ENCODE peak calls at places on chromosome 19, in ten cellular contexts. I is HT1080; T is DMS 273 treated with DMSO at 0.1 percent for 48 hours; G is thoracic aorta; F is HCT116; C is nucleus accumbens; A is stimulated activated CD4-positive, alpha-beta T cell treated with anti-CD3 and anti-CD28 coated beads, Interleukin-4, amount 100 ng/mL, for 24 hours; K is AG09319; Y is AG08396; R is WTC11. Q is an unnamed sample.

GRCh38 chr19:41696402-41697197 is 8.5 kb upstream of the CEACAM7 start:
- DNase-seq in R (peak), C (no peak), F (no peak), G (no peak), A (no peak), T (no peak), Y (no peak), I (no peak), K (no peak), Q (peak)

GRCh38 chr19:10662384-10663251 is 8.5 kb downstream of the ILF3 start:
- DNase-seq in K (no peak), A (peak), G (no peak), C (no peak), T (no peak), Y (no peak), F (no peak), R (no peak), I (no peak), Q (peak)

GRCh38 chr19:6970478-6970877 is 50.8 kb downstream of the MBD3L2B start:
- DNase-seq in G (no peak), T (no peak), F (peak), R (no peak), A (peak), I (peak), Y (no peak), C (no peak), K (no peak), Q (no peak)

GRCh38 chr19:31883299-31883990 is 462.0 kb upstream of the ZNF507 start:
- DNase-seq in C (no peak), I (no peak), Y (no peak), F (no peak), A (no peak), G (no peak), K (no peak), T (no peak), R (no peak), Q (no peak)

GRCh38 chr19:5907216-5907615 is 2.5 kb downstream of the VMAC start:
- DNase-seq in I (no peak), A (peak), Y (no peak), T (no peak), K (no peak), R (no peak), G (no peak), C (no peak), F (no peak), Q (peak)

GRCh38 chr19:39411832-39412099 is 703 bp upstream of the PLEKHG2 start:
- DNase-seq in C (peak), K (peak), I (no peak), T (peak), A (peak), G (peak), F (peak), R (peak), Y (peak), Q (peak)

GRCh38 chr19:31338069-31338767 is 11.0 kb downstream of the TSHZ3 start:
- DNase-seq in G (no peak), F (no peak), R (peak), I (no peak), T (peak), Y (peak), A (no peak), K (no peak), C (no peak), Q (no peak)

GRCh38 chr19:2791876-2792275 is 6.6 kb downstream of the THOP1 start:
- DNase-seq in A (no peak), G (no peak), C (no peak), F (no peak), Y (no peak), R (no peak), I (no peak), K (no peak), T (no peak), Q (no peak)

GRCh38 chr19:29583196-29584006 is 22.7 kb upstream of the POP4 start:
- DNase-seq in K (no peak), Y (peak), I (peak), T (no peak), C (no peak), A (no peak), F (no peak), R (no peak), G (no peak), Q (peak)

GRCh38 chr19:13883665-13884064 is 6.7 kb downstream of the NANOS3 start:
- DNase-seq in Y (no peak), T (no peak), C (no peak), G (no peak), A (no peak), I (no peak), F (no peak), K (no peak), R (peak), Q (no peak)

GRCh38 chr19:23095406-23095805 is 21.4 kb upstream of the ZNF730 start:
- DNase-seq in A (no peak), F (no peak), T (no peak), I (no peak), Y (no peak), K (no peak), C (no peak), R (no peak), G (no peak), Q (no peak)

GRCh38 chr19:45922281-45922680 is 7.7 kb upstream of the NANOS2 start:
- DNase-seq in R (peak), A (no peak), G (no peak), T (no peak), C (no peak), K (no peak), F (peak), Y (no peak), I (no peak), Q (peak)

GRCh38 chr19:30593358-30593757 is 221.2 kb downstream of the ZNF536 start:
- DNase-seq in G (peak), Y (no peak), C (no peak), R (no peak), T (no peak), F (no peak), K (no peak), I (no peak), A (no peak), Q (no peak)

GRCh38 chr19:41995959-41996797 is 2.1 kb upstream of the ATP1A3 start:
- DNase-seq in K (no peak), T (peak), F (no peak), R (peak), I (no peak), A (no peak), C (no peak), Y (no peak), G (no peak), Q (no peak)

GRCh38 chr19:10442698-10443097 is 22.4 kb downstream of the PDE4A start:
- DNase-seq in A (no peak), Y (no peak), C (no peak), R (no peak), F (no peak), K (no peak), I (no peak), T (no peak), G (no peak), Q (no peak)

GRCh38 chr19:2629491-2630351 is 72.8 kb downstream of the GNG7 start:
- DNase-seq in G (no peak), Y (no peak), F (no peak), I (no peak), A (no peak), T (no peak), K (no peak), R (no peak), C (no peak), Q (no peak)

GRCh38 chr19:56138069-56138468 is 3.0 kb upstream of the ZNF444 start:
- DNase-seq in I (no peak), A (no peak), T (no peak), R (no peak), G (no peak), Y (no peak), C (no peak), K (no peak), F (no peak), Q (no peak)

GRCh38 chr19:20038358-20039202 is 725 bp downstream of the ZNF682 start:
- DNase-seq in A (no peak), R (no peak), G (no peak), Y (no peak), F (no peak), T (no peak), K (no peak), C (no peak), I (no peak), Q (no peak)

GRCh38 chr19:43776285-43776684 is 4.5 kb downstream of the KCNN4 start:
- DNase-seq in R (no peak), A (peak), G (no peak), T (no peak), I (no peak), F (no peak), Y (no peak), C (no peak), K (no peak), Q (peak)

GRCh38 chr19:32876919-32877285 is 7.3 kb upstream of the SLC7A9 start:
- DNase-seq in I (peak), T (no peak), G (no peak), A (no peak), Y (no peak), F (no peak), R (no peak), K (no peak), C (no peak), Q (no peak)

GRCh38 chr19:10782795-10783194 is 53.2 kb downstream of the TMED1 start:
- DNase-seq in A (no peak), Y (no peak), T (no peak), K (no peak), G (no peak), R (no peak), C (no peak), I (no peak), F (no peak), Q (no peak)

GRCh38 chr19:18397242-18398202 is at the start of gene LRRC25:
- DNase-seq in R (peak), C (no peak), F (no peak), Y (no peak), T (no peak), G (no peak), A (no peak), K (no peak), I (no peak), Q (peak)

GRCh38 chr19:6066661-6067646 is 43.3 kb downstream of the RFX2 start:
- DNase-seq in C (peak), I (peak), G (peak), A (peak), R (peak), T (peak), Y (peak), K (peak), F (no peak), Q (peak)

GRCh38 chr19:2719910-2720776 is 1.0 kb downstream of the DIRAS1 start:
- DNase-seq in I (no peak), Y (peak), C (no peak), K (no peak), R (peak), G (no peak), T (no peak), A (no peak), F (no peak), Q (no peak)

GRCh38 chr19:1883784-1884183 is 1.5 kb downstream of the ABHD17A start:
- DNase-seq in Y (no peak), C (no peak), I (no peak), T (no peak), G (no peak), A (no peak), F (no peak), R (no peak), K (no peak), Q (peak)

GRCh38 chr19:8550070-8550469 is 27.2 kb downstream of the MYO1F start:
- DNase-seq in Y (no peak), R (no peak), G (no peak), C (no peak), A (no peak), I (no peak), T (no peak), K (no peak), F (no peak), Q (no peak)

GRCh38 chr19:30406220-30406944 is 34.2 kb downstream of the ZNF536 start:
- DNase-seq in T (no peak), C (no peak), F (no peak), A (no peak), R (peak), Y (peak), G (no peak), K (no peak), I (peak), Q (no peak)

Q was measured in activated CD4-positive, alpha-beta memory T cell treated with anti-CD3 and anti-CD28 coated beads for 36 hours.